ENCODE peak calls at places on chromosomes 5 and 9, in ten cellular contexts. One of them, this sample, is unnamed. For H3K36me3 and H3K4me1, the result is how much of the 10 kb centered on the place peaks cover.

GRCh38 chr9:69389437-69389995 is 64.5 kb downstream of the ENTREP1 start:
- DNase-seq in SK-N-SH: no peak
- DNase-seq in cardiac muscle cell: no peak
- DNase-seq in heart left ventricle: no peak
- DNase-seq in thoracic aorta: no peak
- DNase-seq in neural progenitor cell: peak
- DNase-seq in aorta: no peak
- DNase-seq in adipocyte: no peak
- DNase-seq in PC-3: peak
- DNase-seq in psoas muscle: no peak
- DNase-seq in this sample: no peak

GRCh38 chr9:1939926-1940368 is 75.2 kb upstream of the SMARCA2 start:
- DNase-seq in SK-N-SH: peak
- DNase-seq in cardiac muscle cell: peak
- DNase-seq in heart left ventricle: no peak
- DNase-seq in thoracic aorta: no peak
- DNase-seq in neural progenitor cell: peak
- DNase-seq in aorta: no peak
- DNase-seq in adipocyte: no peak
- DNase-seq in PC-3: peak
- DNase-seq in psoas muscle: no peak
- DNase-seq in this sample: no peak

GRCh38 chr5:67012241-67012640 is 184.4 kb downstream of the CD180 start:
- DNase-seq in SK-N-SH: no peak
- DNase-seq in cardiac muscle cell: no peak
- DNase-seq in heart left ventricle: no peak
- DNase-seq in thoracic aorta: no peak
- DNase-seq in neural progenitor cell: no peak
- DNase-seq in aorta: no peak
- DNase-seq in adipocyte: no peak
- DNase-seq in PC-3: peak
- DNase-seq in psoas muscle: no peak
- DNase-seq in this sample: no peak

GRCh38 chr9:71446081-71446480 is 322.2 kb downstream of the CEMIP2 start:
- DNase-seq in SK-N-SH: no peak
- DNase-seq in cardiac muscle cell: no peak
- DNase-seq in heart left ventricle: no peak
- DNase-seq in thoracic aorta: no peak
- DNase-seq in neural progenitor cell: no peak
- DNase-seq in aorta: no peak
- DNase-seq in adipocyte: no peak
- DNase-seq in PC-3: no peak
- DNase-seq in psoas muscle: no peak
- DNase-seq in this sample: peak

GRCh38 chr9:2676466-2676865 is 40.8 kb upstream of the KCNV2 start:
- DNase-seq in SK-N-SH: no peak
- DNase-seq in cardiac muscle cell: no peak
- DNase-seq in heart left ventricle: no peak
- DNase-seq in thoracic aorta: no peak
- DNase-seq in neural progenitor cell: no peak
- DNase-seq in aorta: no peak
- DNase-seq in adipocyte: no peak
- DNase-seq in PC-3: no peak
- DNase-seq in psoas muscle: no peak
- DNase-seq in this sample: no peak

GRCh38 chr5:11801061-11801460 is 103.2 kb downstream of the CTNND2 start:
- DNase-seq in SK-N-SH: no peak
- DNase-seq in cardiac muscle cell: no peak
- DNase-seq in heart left ventricle: no peak
- DNase-seq in thoracic aorta: no peak
- DNase-seq in neural progenitor cell: no peak
- DNase-seq in aorta: no peak
- DNase-seq in adipocyte: no peak
- DNase-seq in PC-3: peak
- DNase-seq in psoas muscle: no peak
- DNase-seq in this sample: no peak

GRCh38 chr5:133950821-133951612 is 17.4 kb downstream of the C5orf15 start:
- DNase-seq in SK-N-SH: no peak
- DNase-seq in cardiac muscle cell: peak
- DNase-seq in heart left ventricle: peak
- DNase-seq in thoracic aorta: no peak
- DNase-seq in neural progenitor cell: no peak
- DNase-seq in aorta: no peak
- DNase-seq in adipocyte: peak
- DNase-seq in PC-3: no peak
- DNase-seq in psoas muscle: no peak
- DNase-seq in this sample: no peak

GRCh38 chr9:27679338-27679737 is 106.1 kb upstream of the C9orf72 start:
- DNase-seq in SK-N-SH: no peak
- DNase-seq in cardiac muscle cell: no peak
- DNase-seq in heart left ventricle: no peak
- DNase-seq in thoracic aorta: no peak
- DNase-seq in neural progenitor cell: peak
- DNase-seq in aorta: no peak
- DNase-seq in adipocyte: no peak
- DNase-seq in PC-3: no peak
- DNase-seq in psoas muscle: no peak
- DNase-seq in this sample: peak

GRCh38 chr5:132265336-132266030 is 8.0 kb downstream of the PDLIM4 start:
- DNase-seq in SK-N-SH: peak
- DNase-seq in cardiac muscle cell: peak
- DNase-seq in heart left ventricle: no peak
- DNase-seq in thoracic aorta: no peak
- DNase-seq in neural progenitor cell: no peak
- DNase-seq in aorta: peak
- DNase-seq in adipocyte: peak
- DNase-seq in PC-3: peak
- DNase-seq in psoas muscle: peak
- DNase-seq in this sample: no peak
- H3K36me3 ChIP-seq in SK-N-SH: under half
- H3K36me3 ChIP-seq in cardiac muscle cell: under half
- H3K36me3 ChIP-seq in heart left ventricle: under half
- H3K36me3 ChIP-seq in thoracic aorta: under half
- H3K36me3 ChIP-seq in neural progenitor cell: under half
- H3K36me3 ChIP-seq in aorta: under half
- H3K36me3 ChIP-seq in adipocyte: under half
- H3K36me3 ChIP-seq in PC-3: under half
- H3K36me3 ChIP-seq in psoas muscle: under half
- H3K36me3 ChIP-seq in this sample: under half

DNA sequence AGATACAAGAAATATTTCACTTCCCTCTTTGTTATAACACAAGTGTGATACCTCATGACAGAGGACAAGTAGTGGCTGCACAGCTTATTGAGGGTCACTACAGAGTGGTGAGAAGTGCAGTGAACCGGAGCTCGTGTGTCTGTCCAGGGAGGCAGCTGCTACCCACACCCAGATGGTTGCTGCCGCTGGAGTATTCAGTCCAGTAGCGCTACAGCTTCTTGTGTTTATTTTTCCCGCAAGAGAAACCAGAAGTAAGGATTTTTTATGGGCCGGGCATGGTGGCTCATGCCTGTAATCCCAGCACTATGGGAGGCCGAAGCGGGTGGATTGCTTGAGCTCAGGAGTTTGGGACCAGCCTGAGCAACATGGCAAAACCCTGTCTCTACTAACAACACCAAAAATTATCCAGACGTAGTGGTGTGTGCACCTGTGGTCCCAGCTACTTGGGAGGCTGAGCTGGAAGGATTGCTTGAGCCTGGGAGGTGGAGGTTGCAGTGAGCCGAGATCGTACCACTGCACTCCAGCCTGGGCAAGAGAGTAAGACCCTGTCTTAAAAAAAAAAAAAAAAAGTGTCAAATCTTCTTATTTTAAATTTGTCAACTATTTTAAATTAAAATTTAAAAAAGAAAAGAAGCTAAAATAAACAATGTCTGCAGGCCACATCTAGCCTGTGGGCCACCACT is 213.5 kb upstream of the MSX2 start:
- DNase-seq in SK-N-SH: no peak
- DNase-seq in cardiac muscle cell: no peak
- DNase-seq in heart left ventricle: no peak
- DNase-seq in thoracic aorta: no peak
- DNase-seq in neural progenitor cell: no peak
- DNase-seq in aorta: no peak
- DNase-seq in adipocyte: no peak
- DNase-seq in PC-3: no peak
- DNase-seq in psoas muscle: no peak
- DNase-seq in this sample: no peak
- H3K4me1 ChIP-seq in SK-N-SH: under half
- H3K4me1 ChIP-seq in cardiac muscle cell: under half
- H3K4me1 ChIP-seq in heart left ventricle: under half
- H3K4me1 ChIP-seq in thoracic aorta: under half
- H3K4me1 ChIP-seq in neural progenitor cell: under half
- H3K4me1 ChIP-seq in aorta: under half
- H3K4me1 ChIP-seq in adipocyte: under half
- H3K4me1 ChIP-seq in PC-3: under half
- H3K4me1 ChIP-seq in psoas muscle: under half
- H3K4me1 ChIP-seq in this sample: under half

GRCh38 chr5:126947146-126948010 is 83.0 kb downstream of the MARCHF3 start:
- DNase-seq in SK-N-SH: no peak
- DNase-seq in cardiac muscle cell: no peak
- DNase-seq in heart left ventricle: no peak
- DNase-seq in thoracic aorta: no peak
- DNase-seq in neural progenitor cell: no peak
- DNase-seq in aorta: no peak
- DNase-seq in adipocyte: no peak
- DNase-seq in PC-3: no peak
- DNase-seq in psoas muscle: no peak
- DNase-seq in this sample: no peak

GRCh38 chr5:126948011-126948355 is 82.4 kb downstream of the MARCHF3 start:
- DNase-seq in SK-N-SH: no peak
- DNase-seq in cardiac muscle cell: no peak
- DNase-seq in heart left ventricle: no peak
- DNase-seq in thoracic aorta: no peak
- DNase-seq in neural progenitor cell: no peak
- DNase-seq in aorta: no peak
- DNase-seq in adipocyte: no peak
- DNase-seq in PC-3: no peak
- DNase-seq in psoas muscle: no peak
- DNase-seq in this sample: no peak

GRCh38 chr5:126949475-126949874 is 80.9 kb downstream of the MARCHF3 start:
- DNase-seq in SK-N-SH: no peak
- DNase-seq in cardiac muscle cell: no peak
- DNase-seq in heart left ventricle: no peak
- DNase-seq in thoracic aorta: no peak
- DNase-seq in neural progenitor cell: no peak
- DNase-seq in aorta: no peak
- DNase-seq in adipocyte: no peak
- DNase-seq in PC-3: no peak
- DNase-seq in psoas muscle: no peak
- DNase-seq in this sample: no peak

DNA sequence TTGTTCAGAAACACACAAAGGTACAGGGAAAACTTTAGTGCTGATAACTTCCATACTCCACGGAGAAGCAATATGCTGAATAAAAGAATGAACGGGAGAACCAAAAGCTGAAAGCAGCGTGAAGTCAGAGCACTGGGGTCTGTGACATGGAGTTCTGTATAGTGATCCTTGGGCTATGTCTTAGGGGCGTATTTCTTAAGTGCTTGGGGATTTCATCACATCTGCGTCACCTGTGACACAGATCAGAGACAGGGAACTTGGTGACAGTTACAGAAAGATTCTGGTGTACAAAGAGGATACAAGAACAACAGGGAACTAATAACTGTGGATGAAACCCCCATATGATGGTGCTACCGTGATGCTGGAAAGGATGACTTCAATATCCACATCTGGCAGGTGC is 81.9 kb downstream of the MARCHF3 start:
- DNase-seq in SK-N-SH: no peak
- DNase-seq in cardiac muscle cell: no peak
- DNase-seq in heart left ventricle: no peak
- DNase-seq in thoracic aorta: no peak
- DNase-seq in neural progenitor cell: no peak
- DNase-seq in aorta: no peak
- DNase-seq in adipocyte: no peak
- DNase-seq in PC-3: no peak
- DNase-seq in psoas muscle: no peak
- DNase-seq in this sample: no peak
- H3K36me3 ChIP-seq in SK-N-SH: under half
- H3K36me3 ChIP-seq in cardiac muscle cell: under half
- H3K36me3 ChIP-seq in heart left ventricle: under half
- H3K36me3 ChIP-seq in thoracic aorta: under half
- H3K36me3 ChIP-seq in neural progenitor cell: under half
- H3K36me3 ChIP-seq in aorta: under half
- H3K36me3 ChIP-seq in adipocyte: under half
- H3K36me3 ChIP-seq in PC-3: under half
- H3K36me3 ChIP-seq in psoas muscle: under half
- H3K36me3 ChIP-seq in this sample: under half

GRCh38 chr5:179803651-179804598 is 2.7 kb downstream of the MGAT4B start:
- DNase-seq in SK-N-SH: no peak
- DNase-seq in cardiac muscle cell: no peak
- DNase-seq in heart left ventricle: peak
- DNase-seq in thoracic aorta: no peak
- DNase-seq in neural progenitor cell: no peak
- DNase-seq in aorta: peak
- DNase-seq in adipocyte: no peak
- DNase-seq in PC-3: peak
- DNase-seq in psoas muscle: no peak
- DNase-seq in this sample: no peak

GRCh38 chr5:179805529-179806249 is 977 bp downstream of the MGAT4B start:
- DNase-seq in SK-N-SH: peak
- DNase-seq in cardiac muscle cell: peak
- DNase-seq in heart left ventricle: peak
- DNase-seq in thoracic aorta: no peak
- DNase-seq in neural progenitor cell: peak
- DNase-seq in aorta: no peak
- DNase-seq in adipocyte: peak
- DNase-seq in PC-3: no peak
- DNase-seq in psoas muscle: peak
- DNase-seq in this sample: no peak

GRCh38 chr5:179805070-179805528 is 1.6 kb downstream of the MGAT4B start:
- DNase-seq in SK-N-SH: peak
- DNase-seq in cardiac muscle cell: no peak
- DNase-seq in heart left ventricle: peak
- DNase-seq in thoracic aorta: no peak
- DNase-seq in neural progenitor cell: no peak
- DNase-seq in aorta: no peak
- DNase-seq in adipocyte: no peak
- DNase-seq in PC-3: no peak
- DNase-seq in psoas muscle: no peak
- DNase-seq in this sample: no peak

GRCh38 chr5:179804599-179804947 is 2.1 kb downstream of the MGAT4B start:
- DNase-seq in SK-N-SH: no peak
- DNase-seq in cardiac muscle cell: no peak
- DNase-seq in heart left ventricle: no peak
- DNase-seq in thoracic aorta: no peak
- DNase-seq in neural progenitor cell: no peak
- DNase-seq in aorta: no peak
- DNase-seq in adipocyte: no peak
- DNase-seq in PC-3: no peak
- DNase-seq in psoas muscle: no peak
- DNase-seq in this sample: no peak

DNA sequence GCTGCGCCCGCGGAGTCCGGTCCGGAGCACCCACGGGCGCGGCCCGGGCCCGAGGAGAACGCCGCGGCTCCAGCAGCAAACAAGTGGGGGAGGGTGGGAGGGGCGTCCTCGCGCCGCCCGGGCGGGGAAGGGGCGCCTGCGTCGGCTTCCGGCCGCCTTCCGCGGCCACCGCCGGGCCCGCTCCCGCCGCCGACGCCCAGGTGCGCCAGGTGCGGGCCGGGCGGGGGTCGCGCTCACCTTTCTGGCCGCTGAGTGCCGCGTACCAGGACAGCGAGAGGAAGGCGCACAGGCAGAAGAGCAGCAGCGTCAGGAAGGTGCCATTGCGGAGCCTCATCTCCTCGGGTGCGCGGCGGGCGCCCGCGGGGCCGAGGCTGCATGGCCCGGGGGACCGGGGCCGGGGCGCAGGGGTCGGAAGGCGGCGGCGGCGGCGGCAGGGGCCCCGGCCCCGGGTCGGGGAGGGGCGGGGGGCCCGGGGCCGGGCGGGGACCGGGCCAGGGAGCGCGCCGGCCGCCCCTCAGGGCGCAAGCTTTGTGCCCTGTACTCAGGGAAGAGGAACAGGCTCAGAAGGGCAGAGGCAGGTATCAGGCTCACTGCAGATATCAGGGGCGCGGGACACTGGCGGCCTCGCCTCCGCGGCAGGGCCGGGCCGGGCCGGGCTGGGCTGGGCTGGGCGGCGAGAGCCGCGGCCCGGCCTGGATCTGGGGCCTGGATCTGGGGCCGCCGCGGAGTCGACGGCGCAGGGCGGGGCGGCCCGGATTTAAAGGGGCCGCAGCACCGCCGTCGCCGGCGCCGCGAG is at the start of gene MGAT4B:
- DNase-seq in SK-N-SH: peak
- DNase-seq in cardiac muscle cell: peak
- DNase-seq in heart left ventricle: peak
- DNase-seq in thoracic aorta: no peak
- DNase-seq in neural progenitor cell: peak
- DNase-seq in aorta: peak
- DNase-seq in adipocyte: peak
- DNase-seq in PC-3: peak
- DNase-seq in psoas muscle: peak
- DNase-seq in this sample: no peak
- H3K4me1 ChIP-seq in SK-N-SH: under half
- H3K4me1 ChIP-seq in cardiac muscle cell: under half
- H3K4me1 ChIP-seq in heart left ventricle: under half
- H3K4me1 ChIP-seq in thoracic aorta: under half
- H3K4me1 ChIP-seq in neural progenitor cell: under half
- H3K4me1 ChIP-seq in aorta: under half
- H3K4me1 ChIP-seq in adipocyte: under half
- H3K4me1 ChIP-seq in PC-3: under half
- H3K4me1 ChIP-seq in psoas muscle: under half
- H3K4me1 ChIP-seq in this sample: under half

This sample was measured in neuronal stem cell.